ENCODE peak calls at places on chromosomes 5 and 9, in seven cellular contexts. K, C, S, D, N, Y and O are unnamed samples.

GRCh38 chr9:128072144-128073021 is 4.4 kb downstream of the SLC25A25 start:
- DNase-seq in K (peak), C (peak), S (no peak), D (no peak), N (peak), Y (peak), O (peak)

GRCh38 chr5:176676361-176676824 is 29.1 kb downstream of the TSPAN17 start:
- DNase-seq in K (peak), C (peak), S (no peak), D (no peak), N (no peak), Y (peak), O (no peak)

GRCh38 chr9:111621895-111622480 is 9.1 kb upstream of the DNAJC25 start:
- DNase-seq in K (no peak), C (peak), S (no peak), D (no peak), N (no peak), Y (peak), O (no peak)

GRCh38 chr5:138770977-138771376 is 17.8 kb downstream of the CTNNA1 start:
- DNase-seq in K (no peak), C (no peak), S (no peak), D (no peak), N (no peak), Y (no peak), O (no peak)

GRCh38 chr5:7078901-7079300 is 317.0 kb upstream of the ADCY2 start:
- DNase-seq in K (no peak), C (peak), S (no peak), D (peak), N (no peak), Y (no peak), O (no peak)

GRCh38 chr9:127057970-127058644 is 64.3 kb downstream of the ANGPTL2 start:
- DNase-seq in K (peak), C (no peak), S (no peak), D (no peak), N (no peak), Y (peak), O (no peak)

GRCh38 chr9:138017200-138017599 is 139.6 kb downstream of the CACNA1B start:
- DNase-seq in K (no peak), C (no peak), S (no peak), D (no peak), N (no peak), Y (no peak), O (no peak)

GRCh38 chr9:134299068-134299467 is 27.2 kb upstream of the RXRA start:
- DNase-seq in K (no peak), C (no peak), S (no peak), D (no peak), N (no peak), Y (no peak), O (no peak)

GRCh38 chr5:136984772-136985455 is 514.2 kb downstream of the SPOCK1 start:
- DNase-seq in K (no peak), C (no peak), S (no peak), D (no peak), N (no peak), Y (no peak), O (no peak)

GRCh38 chr9:13113201-13113600 is 166.3 kb downstream of the MPDZ start:
- DNase-seq in K (no peak), C (peak), S (peak), D (no peak), N (no peak), Y (peak), O (no peak)

GRCh38 chr5:59042683-59043082 is 459.8 kb downstream of the RAB3C start:
- DNase-seq in K (peak), C (no peak), S (no peak), D (no peak), N (no peak), Y (no peak), O (no peak)

GRCh38 chr5:3033033-3033755 is 281.7 kb upstream of the IRX2 start:
- DNase-seq in K (no peak), C (no peak), S (no peak), D (no peak), N (no peak), Y (no peak), O (no peak)

GRCh38 chr9:70563437-70564204 is 149.2 kb upstream of the KLF9 start:
- DNase-seq in K (no peak), C (peak), S (no peak), D (no peak), N (no peak), Y (peak), O (peak)

GRCh38 chr9:88993871-88994819 is 2.9 kb downstream of the S1PR3 start:
- DNase-seq in K (no peak), C (no peak), S (no peak), D (no peak), N (no peak), Y (no peak), O (no peak)

GRCh38 chr5:53191766-53192165 is 82.2 kb upstream of the MOCS2 start:
- DNase-seq in K (no peak), C (no peak), S (no peak), D (no peak), N (no peak), Y (peak), O (no peak)

GRCh38 chr5:96649938-96650540 is 12.1 kb upstream of the CAST start:
- DNase-seq in K (no peak), C (no peak), S (no peak), D (no peak), N (no peak), Y (no peak), O (no peak)

GRCh38 chr9:70229579-70229978 is 29.2 kb upstream of the SMC5 start:
- DNase-seq in K (no peak), C (peak), S (no peak), D (no peak), N (no peak), Y (peak), O (no peak)

GRCh38 chr5:2536632-2537031 is 214.8 kb downstream of the IRX2 start:
- DNase-seq in K (no peak), C (no peak), S (no peak), D (no peak), N (no peak), Y (no peak), O (no peak)

GRCh38 chr5:6181147-6181729 is 197.1 kb downstream of the MED10 start:
- DNase-seq in K (no peak), C (no peak), S (no peak), D (no peak), N (no peak), Y (no peak), O (no peak)

GRCh38 chr5:43553381-43553780 is 3.5 kb downstream of the PAIP1 start:
- DNase-seq in K (no peak), C (peak), S (no peak), D (no peak), N (no peak), Y (peak), O (no peak)

GRCh38 chr5:39578887-39579497 is 154.2 kb upstream of the DAB2 start:
- DNase-seq in K (no peak), C (peak), S (no peak), D (no peak), N (no peak), Y (peak), O (no peak)

GRCh38 chr5:113084402-113085083 is 107.9 kb downstream of the DCP2 start:
- DNase-seq in K (peak), C (no peak), S (no peak), D (no peak), N (no peak), Y (no peak), O (no peak)

GRCh38 chr5:144189800-144190429 is 19.2 kb downstream of the KCTD16 start:
- DNase-seq in K (no peak), C (peak), S (no peak), D (no peak), N (peak), Y (peak), O (peak)

GRCh38 chr5:11780641-11781345 is 123.5 kb downstream of the CTNND2 start:
- DNase-seq in K (no peak), C (no peak), S (no peak), D (no peak), N (no peak), Y (no peak), O (no peak)

GRCh38 chr9:122941560-122942234 is 877 bp downstream of the RABGAP1 start:
- DNase-seq in K (no peak), C (peak), S (peak), D (no peak), N (no peak), Y (peak), O (no peak)

GRCh38 chr5:157290981-157291711 is 25.2 kb downstream of the CYFIP2 start:
- DNase-seq in K (no peak), C (no peak), S (no peak), D (no peak), N (no peak), Y (no peak), O (no peak)

GRCh38 chr5:74725331-74725730 is 40.3 kb downstream of the HEXB start:
- DNase-seq in K (no peak), C (no peak), S (no peak), D (no peak), N (no peak), Y (peak), O (no peak)

GRCh38 chr5:167900521-167900920 is 390.9 kb upstream of the WWC1 start:
- DNase-seq in K (no peak), C (no peak), S (no peak), D (no peak), N (no peak), Y (no peak), O (no peak)

GRCh38 chr5:103466494-103466893 is 96.1 kb downstream of the NUDT12 start:
- DNase-seq in K (no peak), C (peak), S (no peak), D (no peak), N (no peak), Y (peak), O (no peak)

GRCh38 chr9:110514861-110515260 is 64.7 kb downstream of the SVEP1 start:
- DNase-seq in K (no peak), C (no peak), S (no peak), D (no peak), N (no peak), Y (no peak), O (no peak)

GRCh38 chr9:114834386-114834785 is 28.5 kb upstream of the TNFSF15 start:
- DNase-seq in K (no peak), C (no peak), S (no peak), D (no peak), N (no peak), Y (no peak), O (no peak)

GRCh38 chr5:73780297-73781080 is 154.5 kb downstream of the ARHGEF28 start:
- DNase-seq in K (no peak), C (no peak), S (no peak), D (no peak), N (no peak), Y (no peak), O (no peak)

GRCh38 chr9:105385372-105385985 is 62.4 kb upstream of the FSD1L start:
- DNase-seq in K (no peak), C (no peak), S (no peak), D (no peak), N (no peak), Y (no peak), O (peak)

GRCh38 chr5:35963381-35963843 is 25.0 kb upstream of the CAPSL start:
- DNase-seq in K (no peak), C (no peak), S (no peak), D (peak), N (no peak), Y (peak), O (no peak)

DNA sequence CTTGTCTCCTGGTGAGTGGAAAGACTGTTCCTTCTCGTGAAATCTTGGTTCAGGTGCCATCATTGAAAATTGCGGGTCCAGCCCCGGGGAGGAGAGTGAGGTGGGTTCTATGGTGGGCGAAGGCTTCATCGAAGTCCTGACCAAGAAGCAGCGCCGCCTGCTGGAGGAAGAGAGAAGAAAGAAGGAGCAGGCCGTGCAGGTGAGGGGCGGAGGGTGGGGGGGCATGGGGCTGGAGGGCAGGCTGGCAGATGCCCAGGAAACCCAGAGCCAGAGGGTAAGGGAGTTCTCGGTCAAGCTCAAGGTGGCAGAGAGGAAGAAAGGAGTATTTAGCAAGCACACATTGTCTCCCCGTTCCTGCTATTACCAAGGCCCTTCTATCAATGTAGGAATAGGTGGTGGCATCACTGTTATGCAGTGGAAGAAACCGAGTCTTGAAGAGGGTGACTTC is 24.3 kb upstream of the POMT1 start:
- DNase-seq in K (no peak), C (no peak), S (no peak), D (peak), N (peak), Y (no peak), O (no peak)
- TF ChIP-seq CTCF in K (peak), C (peak), S (peak), D (peak), N (peak), Y (peak), O (peak)

GRCh38 chr5:15499528-15500325 is at the start of gene FBXL7:
- DNase-seq in K (peak), C (peak), S (peak), D (peak), N (peak), Y (peak), O (no peak)

GRCh38 chr5:15496886-15497285 is 3.1 kb upstream of the FBXL7 start:
- DNase-seq in K (no peak), C (no peak), S (no peak), D (no peak), N (no peak), Y (no peak), O (no peak)

GRCh38 chr5:15502208-15502607 is 2.2 kb downstream of the FBXL7 start:
- DNase-seq in K (no peak), C (no peak), S (no peak), D (no peak), N (no peak), Y (peak), O (no peak)

GRCh38 chr5:15500326-15500958 is 462 bp downstream of the FBXL7 start:
- DNase-seq in K (peak), C (peak), S (no peak), D (peak), N (peak), Y (peak), O (no peak)

GRCh38 chr5:15501057-15501791 is 1.2 kb downstream of the FBXL7 start:
- DNase-seq in K (peak), C (peak), S (no peak), D (peak), N (peak), Y (peak), O (no peak)
- TF ChIP-seq CTCF in K (no peak), C (peak), S (peak), D (no peak), N (no peak), Y (peak), O (no peak)

DNA sequence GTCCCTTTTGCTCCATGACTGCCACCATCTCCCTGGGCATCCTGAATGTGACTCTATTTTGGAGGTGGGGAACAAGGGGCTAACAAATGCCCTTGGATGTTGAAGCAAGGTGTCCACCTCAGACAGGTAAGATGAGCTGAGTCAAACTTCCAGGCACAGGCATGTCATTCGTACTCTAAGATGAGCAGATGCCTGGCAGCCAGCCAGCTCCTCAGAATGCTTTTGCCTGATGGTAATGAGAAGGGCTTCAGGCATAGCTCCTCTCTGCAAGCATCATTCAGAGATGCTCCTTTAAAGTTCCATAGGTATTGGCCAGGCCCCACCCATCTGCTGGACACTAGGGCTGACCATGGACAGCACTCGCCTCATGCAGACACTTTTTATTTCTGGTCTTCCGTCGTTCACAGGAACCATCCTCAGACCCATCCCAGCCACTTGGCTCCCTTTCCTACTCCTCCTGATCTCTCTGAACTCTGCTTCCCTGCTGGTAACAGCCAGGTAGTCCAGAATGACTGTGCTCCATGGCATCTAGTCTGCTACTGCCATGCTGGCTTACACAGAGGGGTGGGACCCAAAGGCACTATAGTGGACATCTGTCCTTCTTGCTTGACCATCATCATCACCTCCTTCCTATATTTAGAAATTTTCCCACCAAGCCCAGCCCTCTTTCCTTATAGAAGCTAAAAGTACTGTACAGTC is 118.8 kb downstream of the GLIS3 start:
- DNase-seq in K (no peak), C (peak), S (no peak), D (no peak), N (no peak), Y (no peak), O (no peak)
- TF ChIP-seq CTCF in K (no peak), C (no peak), S (no peak), D (no peak), N (no peak), Y (no peak), O (no peak)

DNA sequence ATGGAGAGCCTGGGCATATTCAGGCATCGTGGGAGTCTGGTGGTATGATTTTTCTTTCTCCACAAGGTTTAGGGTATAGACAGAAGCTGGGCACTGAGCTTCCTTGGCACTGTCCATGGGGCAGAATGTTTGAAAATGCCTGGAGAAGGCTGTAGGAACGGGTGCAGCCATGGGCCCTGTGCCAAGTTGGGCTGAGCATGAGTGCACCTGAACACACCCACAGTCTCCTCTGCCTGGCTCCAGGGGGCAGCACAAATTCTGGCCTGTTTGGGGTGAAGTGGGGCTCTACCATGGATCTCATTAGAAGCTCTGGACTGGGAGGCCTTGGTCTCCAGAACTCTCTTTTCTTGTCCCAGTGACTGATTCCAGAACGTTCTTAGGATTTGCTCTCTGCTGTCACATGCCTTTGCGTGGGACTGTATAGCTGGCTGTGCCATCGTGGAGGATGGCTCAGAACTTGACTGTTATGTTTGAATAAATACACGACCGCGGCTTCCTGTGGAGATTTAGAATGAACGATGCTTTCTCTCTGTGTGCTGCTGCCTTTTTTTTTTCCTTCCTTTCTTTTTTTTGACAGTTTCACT is 229.8 kb downstream of the FANCC start:
- DNase-seq in K (no peak), C (peak), S (no peak), D (no peak), N (peak), Y (no peak), O (no peak)
- TF ChIP-seq CTCF in K (no peak), C (peak), S (peak), D (no peak), N (peak), Y (peak), O (peak)

DNA sequence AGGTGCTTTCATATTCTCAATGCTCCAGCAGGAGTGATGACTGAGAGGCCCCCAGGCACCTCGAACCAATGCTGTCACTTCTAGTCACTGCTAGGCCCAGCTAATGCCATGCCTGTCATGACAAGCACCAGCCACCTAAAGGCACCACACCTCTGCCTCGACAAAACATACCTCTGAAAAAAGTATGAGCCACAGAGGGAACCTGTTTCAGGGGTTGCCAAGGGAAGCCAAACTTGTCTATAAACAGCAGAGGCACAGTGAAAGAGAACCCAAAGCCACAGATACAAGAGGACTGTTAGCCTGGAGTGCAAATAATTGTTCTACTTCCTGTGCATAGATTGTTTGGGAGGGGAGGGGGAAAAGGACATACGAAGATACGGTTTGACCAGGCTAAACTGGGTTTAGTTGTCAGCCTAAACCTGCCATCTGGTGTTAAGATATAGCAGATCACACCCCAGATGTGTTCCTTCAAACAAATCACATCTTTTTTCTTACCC is 45.9 kb downstream of the BNC2 start:
- DNase-seq in K (no peak), C (peak), S (peak), D (no peak), N (no peak), Y (peak), O (no peak)
- TF ChIP-seq CTCF in K (no peak), C (no peak), S (peak), D (no peak), N (no peak), Y (peak), O (no peak)

GRCh38 chr5:132293992-132294727 is at the start of gene SLC22A4:
- DNase-seq in K (peak), C (peak), S (peak), D (peak), N (peak), Y (peak), O (no peak)
- TF ChIP-seq CTCF in K (no peak), C (no peak), S (no peak), D (no peak), N (no peak), Y (no peak), O (no peak)

GRCh38 chr5:120457839-120458507 is 6.1 kb upstream of the PRR16 start:
- DNase-seq in K (peak), C (peak), S (no peak), D (peak), N (peak), Y (peak), O (peak)
- TF ChIP-seq CTCF in K (peak), C (peak), S (peak), D (peak), N (peak), Y (peak), O (peak)

GRCh38 chr9:101711330-101711941 is 27.0 kb downstream of the GRIN3A start:
- DNase-seq in K (no peak), C (no peak), S (no peak), D (peak), N (no peak), Y (no peak), O (peak)
- TF ChIP-seq CTCF in K (no peak), C (peak), S (peak), D (peak), N (peak), Y (peak), O (peak)